ENCODE peak calls at places on chromosomes 7 and 10, in four cellular contexts. V is heart left ventricle, P is HepG2, H is hepatocyte. C is an unnamed sample.

GRCh38 chr7:18400281-18400680 is 95.3 kb upstream of the HDAC9 start:
- DNase-seq in V (no peak), P (no peak), H (no peak), C (no peak)

GRCh38 chr7:55485501-55486171 is 86.7 kb downstream of the VOPP1 start:
- DNase-seq in V (no peak), P (no peak), H (no peak), C (no peak)

GRCh38 chr10:78977761-78978305 is 90.9 kb upstream of the ZMIZ1 start:
- DNase-seq in V (peak; percentile 59), P (peak; percentile 89), H (peak; percentile 58), C (peak; percentile 83)

GRCh38 chr10:97822261-97822687 is 27.4 kb upstream of the GOLGA7B start:
- DNase-seq in V (peak; percentile 29), P (no peak), H (no peak), C (no peak)

GRCh38 chr10:1281402-1281782 is 225.2 kb downstream of the WDR37 start:
- DNase-seq in V (no peak), P (no peak), H (no peak), C (no peak)

GRCh38 chr7:156998988-156999610 is 11.4 kb downstream of the MNX1 start:
- DNase-seq in V (no peak), P (no peak), H (no peak), C (no peak)

GRCh38 chr10:5117021-5117420 is 22.8 kb downstream of the AKR1C3 start:
- DNase-seq in V (no peak), P (no peak), H (no peak), C (no peak)

GRCh38 chr7:107209565-107209964 is 40.8 kb downstream of the HBP1 start:
- DNase-seq in V (peak; percentile 54), P (no peak), H (no peak), C (no peak)

DNA sequence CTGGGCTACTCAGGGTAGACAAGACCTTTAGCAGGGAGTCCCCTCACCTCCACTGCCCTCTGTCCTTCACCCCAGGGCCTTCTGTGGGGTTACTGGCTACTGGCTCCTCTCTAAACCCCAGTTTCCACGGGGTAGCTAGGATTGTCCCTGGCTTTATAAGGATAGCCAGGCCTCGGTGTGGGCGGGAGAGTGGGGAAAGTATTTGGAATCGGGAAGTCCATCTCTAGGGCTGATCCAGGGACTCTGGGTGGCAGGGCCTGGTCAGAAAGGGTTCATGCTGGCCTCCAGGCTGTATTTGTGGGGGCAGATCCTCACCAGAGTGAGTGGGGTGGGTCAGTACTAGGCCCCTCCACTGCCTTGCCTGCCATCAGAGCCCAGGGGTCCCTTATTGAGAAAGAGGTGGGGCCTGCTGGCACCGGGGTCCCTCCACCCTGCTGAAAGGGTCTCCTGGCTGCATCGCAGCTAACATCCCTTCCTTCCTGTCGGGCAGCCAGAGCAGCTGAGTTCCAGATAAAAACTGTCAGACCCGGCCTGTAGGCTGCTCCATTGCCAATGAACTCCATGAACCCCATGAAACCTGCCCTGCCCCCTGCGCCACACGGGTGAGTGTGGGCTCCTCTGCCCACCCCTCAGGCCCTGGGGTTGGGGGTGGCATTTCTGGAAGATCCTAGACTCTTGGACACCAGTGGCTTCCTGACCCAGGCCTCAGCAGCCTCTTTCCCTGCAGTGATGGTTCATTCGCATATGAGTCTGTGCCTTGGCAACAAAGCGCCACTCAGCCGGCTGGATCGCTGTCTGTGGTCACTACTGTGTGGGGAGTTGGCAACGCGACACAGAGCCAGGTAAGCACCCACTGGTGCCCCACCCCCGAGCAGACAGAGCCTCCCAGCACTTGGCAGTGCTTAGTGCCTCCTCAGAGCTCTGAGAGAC is 7.3 kb downstream of the ZMIZ2 start:
- DNase-seq in V (no peak), P (no peak), H (no peak), C (no peak)
- H3K27ac ChIP-seq in V (peak overlapping the region; percentile 55), P (no peak overlapping the region), H (no peak overlapping the region), C (peak overlapping the region; percentile 29)

GRCh38 chr7:91373401-91373800 is 109.2 kb downstream of the FZD1 start:
- DNase-seq in V (no peak), P (no peak), H (no peak), C (no peak)
- H3K27ac ChIP-seq in V (no peak overlapping the region), P (no peak overlapping the region), H (no peak overlapping the region), C (no peak overlapping the region)

GRCh38 chr7:135914346-135914745 is 62.8 kb downstream of the MTPN start:
- DNase-seq in V (peak; percentile 61), P (no peak), H (no peak), C (no peak)
- H3K27ac ChIP-seq in V (peak overlapping the region; percentile 1), P (no peak overlapping the region), H (no peak overlapping the region), C (no peak overlapping the region)

DNA sequence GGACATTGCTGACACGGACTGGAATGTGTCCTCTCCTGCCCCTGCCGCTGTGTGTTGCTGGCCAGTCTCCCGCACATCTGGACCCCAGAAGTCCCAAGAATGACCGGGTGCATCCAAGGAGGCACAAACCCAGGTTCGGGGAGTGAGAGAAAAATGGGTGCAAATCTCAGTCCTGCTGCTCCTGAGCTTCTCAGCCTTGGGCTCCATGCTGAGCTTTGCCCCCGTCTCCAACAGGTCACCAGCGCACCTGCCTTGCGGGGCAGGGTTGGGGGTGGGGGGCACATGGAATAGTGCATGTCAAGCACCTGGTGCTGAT is 6.0 kb upstream of the NANOS1 start:
- DNase-seq in V (no peak), P (no peak), H (no peak), C (no peak)
- H3K27ac ChIP-seq in V (no peak overlapping the region), P (no peak overlapping the region), H (no peak overlapping the region), C (no peak overlapping the region)

GRCh38 chr7:141702892-141703291 is 926 bp upstream of the DENND11 start:
- DNase-seq in V (no peak), P (no peak), H (no peak), C (no peak)

GRCh38 chr7:141702047-141702567 is at the start of gene DENND11:
- DNase-seq in V (peak; percentile 56), P (no peak), H (peak; percentile 83), C (peak; percentile 89)

GRCh38 chr7:141704741-141705140 is 2.8 kb upstream of the DENND11 start:
- DNase-seq in V (no peak), P (no peak), H (no peak), C (no peak)

GRCh38 chr7:141706394-141707064 is 1.6 kb upstream of the WEE2 start:
- DNase-seq in V (no peak), P (no peak), H (peak; percentile 30), C (no peak)

GRCh38 chr7:141704112-141704511 is 2.1 kb upstream of the DENND11 start:
- DNase-seq in V (no peak), P (no peak), H (no peak), C (no peak)
- H3K27ac ChIP-seq in V (no peak overlapping the region), P (no peak overlapping the region), H (peak overlapping the region; percentile 18), C (no peak overlapping the region)

GRCh38 chr10:28281726-28282325 is 21.0 kb downstream of the MPP7 start:
- DNase-seq in V (no peak), P (no peak), H (no peak), C (no peak)

GRCh38 chr10:28278842-28279241 is 24.0 kb downstream of the MPP7 start:
- DNase-seq in V (no peak), P (no peak), H (no peak), C (no peak)

GRCh38 chr10:28279878-28280277 is 23.0 kb downstream of the MPP7 start:
- DNase-seq in V (no peak), P (no peak), H (no peak), C (no peak)

GRCh38 chr10:28282341-28282740 is 20.5 kb downstream of the MPP7 start:
- DNase-seq in V (no peak), P (no peak), H (no peak), C (no peak)

DNA sequence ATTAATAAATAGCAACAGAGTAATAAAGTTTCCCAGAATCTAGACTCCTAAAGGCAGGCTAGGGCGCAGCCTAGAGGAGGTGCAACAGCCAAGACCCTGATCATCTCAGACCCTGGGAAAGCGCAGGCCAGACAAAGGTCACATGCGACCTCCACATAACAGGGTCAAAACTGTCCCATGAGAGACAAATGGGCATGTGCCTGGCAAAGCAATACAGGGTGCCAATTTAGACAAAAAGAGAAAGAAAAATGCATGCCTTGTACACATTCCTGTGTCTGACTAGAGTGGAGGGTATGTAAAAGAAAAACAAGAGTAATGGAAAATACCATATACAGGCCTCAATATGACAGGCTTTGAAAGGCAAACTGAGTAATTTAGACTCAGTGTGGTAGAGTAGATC is 22.2 kb downstream of the MPP7 start:
- DNase-seq in V (no peak), P (no peak), H (no peak), C (no peak)
- H3K27ac ChIP-seq in V (no peak overlapping the region), P (no peak overlapping the region), H (no peak overlapping the region), C (no peak overlapping the region)

DNA sequence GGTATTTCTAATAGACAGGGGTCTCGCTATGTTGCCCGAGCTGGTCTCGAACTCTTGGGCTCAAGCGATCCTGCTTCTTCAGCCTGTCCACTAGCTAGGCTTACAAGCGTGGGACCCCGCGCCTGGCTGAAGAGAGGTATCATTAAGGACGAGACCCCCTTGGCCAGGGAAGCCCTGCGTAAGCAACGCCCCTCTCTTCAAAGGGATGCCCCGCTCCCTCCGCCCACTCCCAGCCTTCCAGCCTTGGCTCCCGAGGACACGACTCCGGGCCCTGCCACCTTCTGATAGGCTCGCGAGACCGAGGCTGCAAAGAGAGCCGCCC is 220 bp upstream of the ZKSCAN5 start:
- DNase-seq in V (no peak), P (peak; percentile 95), H (no peak), C (no peak)
- H3K27ac ChIP-seq in V (peak overlapping the region; percentile 91), P (peak overlapping the region; percentile 76), H (peak overlapping the region; percentile 93), C (peak overlapping the region; percentile 87)

GRCh38 chr10:63722537-63722936 is 201.3 kb downstream of the REEP3 start:
- DNase-seq in V (no peak), P (no peak), H (peak; percentile 21), C (no peak)
- H3K27ac ChIP-seq in V (peak overlapping the region; percentile 70), P (no peak overlapping the region), H (no peak overlapping the region), C (peak overlapping the region; percentile 16)

GRCh38 chr7:158328376-158329013 is 259.1 kb downstream of the PTPRN2 start:
- DNase-seq in V (no peak), P (no peak), H (no peak), C (no peak)
- H3K27ac ChIP-seq in V (no peak overlapping the region), P (no peak overlapping the region), H (no peak overlapping the region), C (no peak overlapping the region)

DNA sequence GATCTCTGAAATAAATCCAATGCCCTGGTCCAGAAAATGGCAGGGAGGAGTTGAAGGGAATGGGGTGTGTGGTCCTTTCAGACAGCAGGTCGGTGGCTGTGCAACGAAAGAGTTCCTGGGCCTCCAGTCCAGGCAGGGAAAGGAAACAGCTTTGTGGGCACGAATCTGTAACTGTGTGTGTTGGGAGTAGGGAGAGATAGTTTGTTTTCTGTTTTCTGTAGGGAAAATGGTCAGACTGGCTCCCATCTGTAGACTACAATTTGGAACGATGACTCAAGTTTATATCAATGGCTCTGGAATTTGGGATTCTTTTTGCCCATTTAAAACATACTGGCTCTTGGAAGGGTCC is 2.6 kb upstream of the HOXA9 start:
- DNase-seq in V (no peak), P (no peak), H (no peak), C (no peak)
- H3K27ac ChIP-seq in V (no peak overlapping the region), P (no peak overlapping the region), H (peak overlapping the region; percentile 96), C (no peak overlapping the region)

C was measured in left lung.